ENCODE peak calls at places on chromosomes 7 and 10, in four cellular contexts. V is RPMI7951; M is activated T-cell treated with anti-CD3 and anti-CD28 coated beads, Interleukin-2, amount 50 U/mL, for 72 hours; A is ELR. P is an unnamed sample.

GRCh38 chr10:60238408-60239100 is 151.1 kb downstream of the ANK3 start:
- DNase-seq in V (peak), M (no peak), A (peak), P (peak)

GRCh38 chr10:116925061-116925460 is 75.8 kb downstream of the ENO4 start:
- DNase-seq in V (no peak), M (no peak), A (no peak), P (no peak)

GRCh38 chr7:81501220-81501619 is 268.6 kb downstream of the HGF start:
- DNase-seq in V (peak), M (no peak), A (peak), P (no peak)

GRCh38 chr10:59808896-59809643 is 55.8 kb upstream of the MRLN start:
- DNase-seq in V (peak), M (peak), A (peak), P (peak)

GRCh38 chr7:150781016-150781415 is 19.1 kb downstream of the TMEM176B start:
- DNase-seq in V (no peak), M (no peak), A (no peak), P (no peak)

GRCh38 chr10:116001266-116001857 is 271.6 kb downstream of the GFRA1 start:
- DNase-seq in V (no peak), M (no peak), A (no peak), P (no peak)

GRCh38 chr10:5948999-5949759 is 28.2 kb downstream of the IL15RA start:
- DNase-seq in V (peak), M (peak), A (peak), P (peak)

GRCh38 chr10:101769541-101770180 is 6.3 kb downstream of the FGF8 start:
- DNase-seq in V (no peak), M (no peak), A (no peak), P (no peak)

GRCh38 chr7:132261296-132261695 is 315.0 kb downstream of the PLXNA4 start:
- DNase-seq in V (peak), M (no peak), A (no peak), P (no peak)

GRCh38 chr7:35251606-35252310 is 2.1 kb downstream of the TBX20 start:
- DNase-seq in V (no peak), M (no peak), A (no peak), P (no peak)

GRCh38 chr10:3502606-3503005 is 282.4 kb downstream of the KLF6 start:
- DNase-seq in V (no peak), M (no peak), A (no peak), P (no peak)

GRCh38 chr10:133004991-133005390 is 62.6 kb upstream of the CFAP46 start:
- DNase-seq in V (no peak), M (no peak), A (no peak), P (no peak)

GRCh38 chr7:18278306-18278705 is 217.2 kb upstream of the HDAC9 start:
- DNase-seq in V (peak), M (no peak), A (no peak), P (no peak)

GRCh38 chr10:70265032-70265689 is 18.6 kb downstream of the NPFFR1 start:
- DNase-seq in V (no peak), M (no peak), A (peak), P (peak)

GRCh38 chr7:94041529-94041928 is 37.4 kb upstream of the BET1 start:
- DNase-seq in V (peak), M (no peak), A (peak), P (no peak)

GRCh38 chr10:8296090-8296741 is 241.7 kb downstream of the GATA3 start:
- DNase-seq in V (no peak), M (no peak), A (no peak), P (peak)

GRCh38 chr7:141043621-141044020 is 28.9 kb upstream of the MRPS33 start:
- DNase-seq in V (no peak), M (no peak), A (no peak), P (no peak)

GRCh38 chr10:3261921-3262320 is 89.3 kb upstream of the PITRM1 start:
- DNase-seq in V (no peak), M (no peak), A (no peak), P (no peak)

GRCh38 chr10:122632031-122632430 is 67.6 kb downstream of the C10orf120 start:
- DNase-seq in V (no peak), M (no peak), A (no peak), P (no peak)

GRCh38 chr10:132035476-132035875 is 30.3 kb upstream of the JAKMIP3 start:
- DNase-seq in V (no peak), M (no peak), A (no peak), P (no peak)

P was measured in H9.